ENCODE peak calls at places on chromosome 1, in eight cellular contexts. One of them, this sample, is unnamed.

GRCh38 chr1:115654663-115655306 is 13.0 kb downstream of the VANGL1 start:
- DNase-seq in suprapubic skin: no peak
- DNase-seq in IMR-90: peak
- DNase-seq in Peyer's patch: no peak
- DNase-seq in tibial nerve: no peak
- DNase-seq in K562: peak
- DNase-seq in uterus: no peak
- DNase-seq in stomach: peak
- DNase-seq in this sample: no peak

GRCh38 chr1:197948926-197949899 is 32.0 kb downstream of the LHX9 start:
- DNase-seq in IMR-90: no peak
- DNase-seq in K562: no peak
- DNase-seq in stomach: no peak
- DNase-seq in Peyer's patch: no peak
- DNase-seq in tibial nerve: no peak
- DNase-seq in suprapubic skin: no peak
- DNase-seq in uterus: no peak
- DNase-seq in this sample: no peak

GRCh38 chr1:177973585-177973984 is 3.7 kb upstream of the SEC16B start:
- DNase-seq in IMR-90: no peak
- DNase-seq in suprapubic skin: no peak
- DNase-seq in stomach: no peak
- DNase-seq in K562: no peak
- DNase-seq in tibial nerve: no peak
- DNase-seq in Peyer's patch: no peak
- DNase-seq in uterus: no peak
- DNase-seq in this sample: no peak

GRCh38 chr1:239792157-239792556 is 299.5 kb upstream of the FMN2 start:
- DNase-seq in tibial nerve: no peak
- DNase-seq in Peyer's patch: no peak
- DNase-seq in uterus: no peak
- DNase-seq in suprapubic skin: no peak
- DNase-seq in K562: no peak
- DNase-seq in stomach: no peak
- DNase-seq in IMR-90: no peak
- DNase-seq in this sample: no peak

GRCh38 chr1:12376236-12377064 is 146.6 kb downstream of the VPS13D start:
- DNase-seq in K562: no peak
- DNase-seq in uterus: no peak
- DNase-seq in tibial nerve: no peak
- DNase-seq in stomach: no peak
- DNase-seq in suprapubic skin: no peak
- DNase-seq in Peyer's patch: no peak
- DNase-seq in IMR-90: no peak
- DNase-seq in this sample: no peak

GRCh38 chr1:185091480-185091879 is 46.1 kb downstream of the RNF2 start:
- DNase-seq in uterus: no peak
- DNase-seq in suprapubic skin: no peak
- DNase-seq in IMR-90: no peak
- DNase-seq in K562: no peak
- DNase-seq in tibial nerve: no peak
- DNase-seq in stomach: no peak
- DNase-seq in Peyer's patch: no peak
- DNase-seq in this sample: no peak

GRCh38 chr1:220887868-220888664 is 8.8 kb downstream of the HLX start:
- DNase-seq in Peyer's patch: no peak
- DNase-seq in IMR-90: no peak
- DNase-seq in suprapubic skin: no peak
- DNase-seq in K562: no peak
- DNase-seq in stomach: no peak
- DNase-seq in uterus: no peak
- DNase-seq in tibial nerve: no peak
- DNase-seq in this sample: peak

GRCh38 chr1:228379165-228379460 is 27.5 kb downstream of the TRIM11 start:
- DNase-seq in K562: no peak
- DNase-seq in Peyer's patch: no peak
- DNase-seq in suprapubic skin: no peak
- DNase-seq in stomach: no peak
- DNase-seq in uterus: no peak
- DNase-seq in IMR-90: no peak
- DNase-seq in tibial nerve: no peak
- DNase-seq in this sample: no peak

GRCh38 chr1:157177701-157178380 is 39.6 kb upstream of the ETV3 start:
- DNase-seq in uterus: no peak
- DNase-seq in K562: no peak
- DNase-seq in IMR-90: no peak
- DNase-seq in stomach: no peak
- DNase-seq in suprapubic skin: no peak
- DNase-seq in tibial nerve: no peak
- DNase-seq in Peyer's patch: no peak
- DNase-seq in this sample: no peak

GRCh38 chr1:202117898-202118371 is 4.8 kb upstream of the GPR37L1 start:
- DNase-seq in suprapubic skin: no peak
- DNase-seq in tibial nerve: no peak
- DNase-seq in IMR-90: no peak
- DNase-seq in K562: peak
- DNase-seq in stomach: no peak
- DNase-seq in Peyer's patch: no peak
- DNase-seq in uterus: no peak
- DNase-seq in this sample: no peak

GRCh38 chr1:151944110-151944858 is 35.0 kb upstream of the THEM4 start:
- DNase-seq in stomach: no peak
- DNase-seq in K562: peak
- DNase-seq in Peyer's patch: no peak
- DNase-seq in suprapubic skin: no peak
- DNase-seq in uterus: no peak
- DNase-seq in IMR-90: no peak
- DNase-seq in tibial nerve: no peak
- DNase-seq in this sample: peak

GRCh38 chr1:104132386-104132973 is 382.8 kb downstream of the AMY1C start:
- DNase-seq in Peyer's patch: no peak
- DNase-seq in uterus: no peak
- DNase-seq in tibial nerve: no peak
- DNase-seq in K562: peak
- DNase-seq in IMR-90: peak
- DNase-seq in suprapubic skin: no peak
- DNase-seq in stomach: no peak
- DNase-seq in this sample: no peak

GRCh38 chr1:235073331-235073967 is 55.2 kb downstream of the TOMM20 start:
- DNase-seq in K562: no peak
- DNase-seq in tibial nerve: no peak
- DNase-seq in stomach: peak
- DNase-seq in IMR-90: no peak
- DNase-seq in suprapubic skin: peak
- DNase-seq in uterus: no peak
- DNase-seq in Peyer's patch: no peak
- DNase-seq in this sample: no peak

GRCh38 chr1:235075955-235076308 is 52.7 kb downstream of the TOMM20 start:
- DNase-seq in suprapubic skin: no peak
- DNase-seq in K562: no peak
- DNase-seq in stomach: no peak
- DNase-seq in tibial nerve: no peak
- DNase-seq in IMR-90: no peak
- DNase-seq in uterus: no peak
- DNase-seq in Peyer's patch: no peak
- DNase-seq in this sample: no peak

GRCh38 chr1:235075121-235075954 is 53.3 kb downstream of the TOMM20 start:
- DNase-seq in uterus: peak
- DNase-seq in IMR-90: peak
- DNase-seq in Peyer's patch: peak
- DNase-seq in suprapubic skin: no peak
- DNase-seq in K562: peak
- DNase-seq in tibial nerve: peak
- DNase-seq in stomach: peak
- DNase-seq in this sample: no peak

GRCh38 chr1:235073968-235074334 is 54.7 kb downstream of the TOMM20 start:
- DNase-seq in suprapubic skin: no peak
- DNase-seq in uterus: no peak
- DNase-seq in K562: no peak
- DNase-seq in Peyer's patch: no peak
- DNase-seq in tibial nerve: no peak
- DNase-seq in IMR-90: no peak
- DNase-seq in stomach: peak
- DNase-seq in this sample: no peak

DNA sequence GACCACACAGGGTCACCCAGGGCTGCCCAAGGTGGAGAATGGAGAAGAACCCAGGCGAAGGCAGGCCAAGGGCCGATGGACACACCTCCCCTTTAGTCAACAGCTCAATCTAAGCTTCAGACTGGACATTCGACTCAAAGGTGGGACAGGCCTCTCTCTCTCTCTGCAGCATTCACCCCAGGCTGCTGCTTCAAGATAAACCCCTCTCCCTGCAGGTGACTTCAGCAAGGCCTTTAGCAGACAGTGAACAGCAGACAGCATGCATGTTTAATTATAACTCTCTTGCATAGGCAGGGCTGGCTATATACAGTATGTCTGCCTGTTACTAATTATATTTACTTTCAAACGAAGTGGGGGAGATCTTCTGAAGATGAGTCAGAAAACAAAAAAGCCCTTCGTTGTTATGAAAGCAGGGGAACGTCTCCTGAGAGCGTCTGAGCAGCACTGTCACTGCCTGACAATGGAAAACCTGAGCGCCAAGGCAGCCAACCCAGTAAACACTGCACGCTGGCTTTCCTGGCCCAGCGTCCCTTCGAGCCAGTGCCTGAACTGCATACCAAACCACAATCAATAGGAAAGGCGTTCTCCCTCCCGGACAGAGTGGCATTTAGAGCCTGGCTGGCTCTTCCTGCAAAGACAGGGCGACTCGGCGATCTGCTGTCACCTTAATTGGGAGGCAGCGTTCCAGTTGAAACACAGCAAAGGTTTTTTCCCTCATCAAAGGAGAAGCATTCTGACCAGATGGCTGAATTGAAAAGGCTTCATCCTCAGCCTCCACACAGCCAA is 54.1 kb downstream of the TOMM20 start:
- DNase-seq in K562: peak
- DNase-seq in IMR-90: peak
- DNase-seq in Peyer's patch: no peak
- DNase-seq in suprapubic skin: no peak
- DNase-seq in tibial nerve: no peak
- DNase-seq in uterus: peak
- DNase-seq in stomach: peak
- DNase-seq in this sample: no peak
- H3K4me3 ChIP-seq in K562: no peak
- H3K4me3 ChIP-seq in IMR-90: peak
- H3K4me3 ChIP-seq in Peyer's patch: peak
- H3K4me3 ChIP-seq in suprapubic skin: peak
- H3K4me3 ChIP-seq in tibial nerve: no peak
- H3K4me3 ChIP-seq in uterus: no peak
- H3K4me3 ChIP-seq in stomach: no peak
- H3K4me3 ChIP-seq in this sample: no peak

GRCh38 chr1:57277681-57278080 is 146.2 kb downstream of the DAB1 start:
- DNase-seq in IMR-90: no peak
- DNase-seq in suprapubic skin: no peak
- DNase-seq in K562: no peak
- DNase-seq in stomach: no peak
- DNase-seq in tibial nerve: no peak
- DNase-seq in uterus: no peak
- DNase-seq in Peyer's patch: no peak
- DNase-seq in this sample: peak
- TF ChIP-seq POLR2A in IMR-90: no peak
- TF ChIP-seq POLR2A in suprapubic skin: no peak
- TF ChIP-seq POLR2A in K562: no peak
- TF ChIP-seq POLR2A in stomach: no peak
- TF ChIP-seq POLR2A in tibial nerve: no peak
- TF ChIP-seq POLR2A in uterus: no peak
- TF ChIP-seq POLR2A in Peyer's patch: no peak
- TF ChIP-seq POLR2A in this sample: no peak

GRCh38 chr1:181486098-181486420 is 2.7 kb downstream of the CACNA1E start:
- DNase-seq in suprapubic skin: no peak
- DNase-seq in tibial nerve: no peak
- DNase-seq in K562: no peak
- DNase-seq in Peyer's patch: no peak
- DNase-seq in uterus: no peak
- DNase-seq in stomach: no peak
- DNase-seq in IMR-90: no peak
- DNase-seq in this sample: no peak

GRCh38 chr1:181483084-181483559 is at the start of gene CACNA1E:
- DNase-seq in tibial nerve: no peak
- DNase-seq in uterus: no peak
- DNase-seq in IMR-90: no peak
- DNase-seq in suprapubic skin: no peak
- DNase-seq in stomach: no peak
- DNase-seq in Peyer's patch: no peak
- DNase-seq in K562: no peak
- DNase-seq in this sample: no peak

GRCh38 chr1:181482521-181483083 is 715 bp upstream of the CACNA1E start:
- DNase-seq in IMR-90: peak
- DNase-seq in tibial nerve: no peak
- DNase-seq in stomach: peak
- DNase-seq in uterus: no peak
- DNase-seq in Peyer's patch: no peak
- DNase-seq in K562: peak
- DNase-seq in suprapubic skin: no peak
- DNase-seq in this sample: no peak

GRCh38 chr1:181483561-181484291 is 409 bp downstream of the CACNA1E start:
- DNase-seq in stomach: no peak
- DNase-seq in tibial nerve: no peak
- DNase-seq in uterus: no peak
- DNase-seq in Peyer's patch: no peak
- DNase-seq in K562: no peak
- DNase-seq in IMR-90: no peak
- DNase-seq in suprapubic skin: no peak
- DNase-seq in this sample: no peak

GRCh38 chr1:181485276-181486097 is 2.2 kb downstream of the CACNA1E start:
- DNase-seq in K562: no peak
- DNase-seq in IMR-90: no peak
- DNase-seq in Peyer's patch: no peak
- DNase-seq in stomach: no peak
- DNase-seq in uterus: no peak
- DNase-seq in tibial nerve: no peak
- DNase-seq in suprapubic skin: no peak
- DNase-seq in this sample: no peak
- H3K4me3 ChIP-seq in K562: no peak
- H3K4me3 ChIP-seq in IMR-90: no peak
- H3K4me3 ChIP-seq in Peyer's patch: no peak
- H3K4me3 ChIP-seq in stomach: no peak
- H3K4me3 ChIP-seq in uterus: no peak
- H3K4me3 ChIP-seq in tibial nerve: no peak
- H3K4me3 ChIP-seq in suprapubic skin: no peak
- H3K4me3 ChIP-seq in this sample: no peak

DNA sequence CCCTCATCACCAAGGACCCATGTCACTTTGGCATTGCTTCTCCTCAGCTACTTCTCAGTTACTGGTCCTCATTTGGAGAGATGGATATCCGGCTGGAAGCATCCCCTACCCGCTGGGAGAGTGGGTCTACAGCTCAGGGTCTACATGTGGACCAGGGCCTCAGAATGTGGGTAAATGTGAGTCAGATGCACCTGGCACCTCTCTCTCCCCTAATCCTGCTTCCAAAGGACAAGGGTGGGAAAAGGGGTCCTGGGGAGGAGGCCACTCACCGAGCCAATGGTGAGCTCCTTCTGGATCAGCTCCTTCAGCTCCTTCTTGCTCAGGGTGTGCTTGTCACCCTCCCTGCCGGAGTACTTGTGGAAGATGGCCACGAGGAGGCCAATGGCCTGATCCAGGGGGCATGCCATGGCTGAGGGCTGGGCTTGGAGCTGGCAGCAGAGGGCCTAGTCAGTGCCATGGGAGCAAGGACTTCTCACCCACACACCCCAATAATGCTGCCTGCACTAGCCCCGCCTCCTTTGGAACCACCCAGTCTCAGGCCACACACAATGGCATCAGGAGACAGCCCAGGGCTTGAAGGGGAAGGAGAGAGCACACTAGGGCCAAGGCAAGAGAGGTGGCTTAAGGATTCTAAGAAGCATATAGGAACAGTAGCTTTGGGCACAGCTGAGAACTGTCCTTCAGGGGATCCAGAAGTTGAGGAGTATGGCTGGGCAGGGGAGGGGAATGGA is 693 bp downstream of the S100A6 start:
- DNase-seq in IMR-90: no peak
- DNase-seq in stomach: peak
- DNase-seq in tibial nerve: peak
- DNase-seq in suprapubic skin: no peak
- DNase-seq in uterus: peak
- DNase-seq in K562: no peak
- DNase-seq in Peyer's patch: peak
- DNase-seq in this sample: no peak
- TF ChIP-seq POLR2A in IMR-90: peak
- TF ChIP-seq POLR2A in stomach: no peak
- TF ChIP-seq POLR2A in tibial nerve: peak
- TF ChIP-seq POLR2A in suprapubic skin: no peak
- TF ChIP-seq POLR2A in uterus: peak
- TF ChIP-seq POLR2A in K562: no peak
- TF ChIP-seq POLR2A in Peyer's patch: no peak
- TF ChIP-seq POLR2A in this sample: no peak